ENCODE peak calls at places on chromosomes 3 and 15, in eight cellular contexts. B, T, O, P, C, H, K and V are unnamed samples.

GRCh38 chr3:33758874-33759273 is 39.6 kb upstream of the PDCD6IP start:
- DNase-seq in T (no peak), H (no peak), K (no peak), P (no peak), O (no peak), B (peak), C (no peak), V (no peak)

GRCh38 chr3:104460477-104461406 is 906.0 kb upstream of the ALCAM start:
- DNase-seq in T (no peak), B (peak), O (no peak), C (no peak), H (peak), P (peak), K (no peak), V (no peak)

GRCh38 chr3:60651799-60652198 is 599.5 kb downstream of the FHIT start:
- DNase-seq in C (no peak), O (no peak), K (no peak), P (no peak), B (no peak), H (no peak), T (no peak), V (no peak)

GRCh38 chr15:72445426-72445825 is 28.7 kb upstream of the ARIH1 start:
- DNase-seq in P (no peak), K (no peak), T (no peak), O (no peak), C (peak), H (no peak), B (no peak), V (no peak)

GRCh38 chr3:33006081-33006480 is 54.6 kb downstream of the CCR4 start:
- DNase-seq in T (no peak), P (no peak), C (no peak), B (no peak), K (no peak), H (peak), O (no peak), V (no peak)

GRCh38 chr3:70822777-70823176 is 510.3 kb upstream of the MDFIC2 start:
- DNase-seq in B (no peak), P (no peak), T (no peak), C (no peak), H (no peak), K (no peak), O (no peak), V (no peak)

GRCh38 chr15:68635142-68635541 is 56.3 kb downstream of the CORO2B start:
- DNase-seq in H (no peak), C (peak), P (no peak), T (no peak), O (no peak), B (no peak), K (peak), V (no peak)

GRCh38 chr3:123584284-123584987 is 417 bp downstream of the HACD2 start:
- DNase-seq in C (no peak), H (no peak), T (peak), B (peak), P (no peak), O (peak), K (peak), V (no peak)

GRCh38 chr3:25424238-25425013 is 3.6 kb upstream of the RARB start:
- DNase-seq in C (no peak), T (no peak), H (no peak), K (no peak), P (peak), O (no peak), B (no peak), V (no peak)

GRCh38 chr15:61685513-61685912 is 374.7 kb downstream of the VPS13C start:
- DNase-seq in K (no peak), O (no peak), P (no peak), C (no peak), H (no peak), B (no peak), T (no peak), V (no peak)

GRCh38 chr15:48647963-48648362 is 2.5 kb upstream of the FBN1 start:
- DNase-seq in O (no peak), C (peak), H (no peak), K (no peak), P (no peak), T (no peak), B (peak), V (no peak)

GRCh38 chr15:40859206-40859851 is 14.7 kb downstream of the RHOV start:
- DNase-seq in O (peak), T (no peak), H (peak), B (peak), K (peak), C (peak), P (no peak), V (peak)

GRCh38 chr3:9914559-9915251 is 2.2 kb upstream of the IL17RC start:
- DNase-seq in C (peak), H (no peak), K (no peak), O (no peak), T (no peak), P (no peak), B (no peak), V (no peak)

GRCh38 chr15:75354454-75354853 is 7.6 kb downstream of the NEIL1 start:
- DNase-seq in P (no peak), C (no peak), B (no peak), O (no peak), H (no peak), K (no peak), T (no peak), V (no peak)

GRCh38 chr3:185342458-185343169 is 20.3 kb upstream of the MAP3K13 start:
- DNase-seq in C (no peak), K (no peak), P (no peak), T (no peak), H (no peak), O (no peak), B (no peak), V (no peak)

GRCh38 chr3:134315286-134316106 is 58.8 kb downstream of the AMOTL2 start:
- DNase-seq in C (no peak), B (peak), K (peak), O (peak), H (no peak), P (peak), T (peak), V (peak)

GRCh38 chr3:126816956-126817777 is 113.1 kb downstream of the CHCHD6 start:
- DNase-seq in C (no peak), K (peak), P (no peak), O (no peak), H (peak), B (no peak), T (no peak), V (no peak)

GRCh38 chr15:99956820-99957641 is 223.8 kb upstream of the LYSMD4 start:
- DNase-seq in H (no peak), P (no peak), B (no peak), T (no peak), O (no peak), C (no peak), K (no peak), V (no peak)

GRCh38 chr3:183330881-183331280 is 77.8 kb downstream of the B3GNT5 start:
- DNase-seq in B (no peak), H (peak), T (no peak), C (no peak), P (no peak), K (no peak), O (no peak), V (no peak)

GRCh38 chr15:64596701-64597468 is 136.5 kb downstream of the ZNF609 start:
- DNase-seq in C (peak), O (no peak), T (no peak), B (peak), H (peak), K (no peak), P (peak), V (no peak)

GRCh38 chr3:4894891-4895530 is 84.2 kb upstream of the BHLHE40 start:
- DNase-seq in B (peak), K (no peak), O (no peak), P (no peak), C (no peak), H (no peak), T (no peak), V (no peak)

GRCh38 chr3:126109860-126110235 is 25.9 kb upstream of the SLC41A3 start:
- DNase-seq in P (no peak), C (no peak), O (no peak), B (no peak), H (no peak), K (no peak), T (no peak), V (no peak)

GRCh38 chr3:70078778-70079177 is 79.2 kb downstream of the SAMMSON start:
- DNase-seq in T (no peak), P (no peak), B (no peak), C (no peak), K (no peak), O (no peak), H (no peak), V (no peak)

GRCh38 chr3:8743911-8744310 is 10.3 kb downstream of the CAV3 start:
- DNase-seq in K (no peak), C (no peak), O (no peak), T (no peak), B (no peak), H (no peak), P (no peak), V (no peak)

GRCh38 chr3:13617981-13618380 is 69.1 kb downstream of the FBLN2 start:
- DNase-seq in O (no peak), K (no peak), P (no peak), H (no peak), B (no peak), C (no peak), T (no peak), V (no peak)

GRCh38 chr15:38638841-38639240 is 74.2 kb upstream of the RASGRP1 start:
- DNase-seq in O (no peak), B (no peak), C (no peak), H (no peak), K (no peak), P (no peak), T (no peak), V (no peak)

GRCh38 chr3:56612146-56612545 is 55.2 kb downstream of the CCDC66 start:
- DNase-seq in O (no peak), T (no peak), C (no peak), P (no peak), B (no peak), H (no peak), K (no peak), V (no peak)

GRCh38 chr3:113086506-113087461 is 96.0 kb downstream of the GTPBP8 start:
- DNase-seq in B (no peak), K (no peak), O (no peak), H (no peak), P (no peak), T (no peak), C (no peak), V (no peak)

GRCh38 chr15:71115567-71116351 is 488 bp downstream of the THSD4 start:
- DNase-seq in O (peak), H (no peak), T (no peak), B (peak), P (no peak), K (peak), C (peak), V (no peak)

GRCh38 chr3:138154534-138154933 is 20.2 kb downstream of the DBR1 start:
- DNase-seq in C (no peak), T (no peak), K (no peak), B (no peak), O (no peak), H (no peak), P (no peak), V (no peak)

GRCh38 chr3:48980295-48980694 is 9.7 kb upstream of the P4HTM start:
- DNase-seq in K (no peak), B (no peak), C (no peak), P (no peak), T (no peak), H (no peak), O (no peak), V (no peak)

GRCh38 chr3:128489860-128490649 is 2.9 kb downstream of the GATA2 start:
- DNase-seq in T (no peak), C (peak), K (no peak), P (no peak), H (no peak), B (peak), O (no peak), V (no peak)

GRCh38 chr3:128491071-128491899 is 1.7 kb downstream of the GATA2 start:
- DNase-seq in B (no peak), P (no peak), C (peak), T (no peak), K (no peak), O (no peak), H (no peak), V (no peak)

GRCh38 chr3:128491900-128492352 is 1.1 kb downstream of the GATA2 start:
- DNase-seq in B (peak), O (no peak), K (no peak), C (no peak), H (no peak), T (no peak), P (no peak), V (no peak)

GRCh38 chr3:128488995-128489859 is 3.8 kb downstream of the GATA2 start:
- DNase-seq in O (no peak), K (peak), P (no peak), T (no peak), B (peak), C (peak), H (no peak), V (no peak)

DNA sequence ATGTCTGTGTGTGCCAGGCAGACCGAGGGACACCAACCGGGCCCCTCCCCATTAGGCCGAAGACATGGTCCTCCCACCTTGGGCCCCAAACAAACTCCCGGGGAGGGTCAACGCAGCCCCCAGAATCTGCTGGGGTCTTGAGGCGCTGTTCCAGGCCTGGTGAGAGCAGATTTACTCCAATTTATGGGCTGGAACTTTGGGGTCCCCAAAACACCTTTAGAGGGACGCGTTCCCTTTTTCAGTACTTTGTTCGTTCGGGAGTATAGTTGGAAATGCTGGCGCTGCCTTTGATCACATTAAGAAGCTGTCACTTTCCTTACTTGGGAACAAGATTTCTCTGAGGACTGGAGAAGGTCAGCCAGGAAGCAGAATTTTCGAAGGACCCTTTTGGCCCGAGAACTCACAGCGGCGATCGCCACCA is 2.3 kb downstream of the GATA2 start:
- DNase-seq in P (no peak), T (no peak), C (no peak), O (no peak), H (no peak), K (no peak), B (no peak), V (no peak)
- H3K4me3 ChIP-seq in P (no peak), T (no peak), C (peak), O (peak), H (no peak), K (peak), B (no peak), V (no peak)

GRCh38 chr3:96813134-96813819 is 1.1 kb upstream of the EPHA6 start:
- DNase-seq in B (peak), P (no peak), O (peak), K (peak), T (peak), C (peak), H (peak), V (no peak)
- H3K4me3 ChIP-seq in B (peak), P (peak), O (peak), K (peak), T (peak), C (peak), H (peak), V (peak)

GRCh38 chr3:64264491-64265109 is 39.3 kb upstream of the PRICKLE2 start:
- DNase-seq in K (no peak), T (no peak), B (peak), O (no peak), C (no peak), H (no peak), P (peak), V (no peak)

GRCh38 chr3:64266065-64266874 is 41.0 kb upstream of the PRICKLE2 start:
- DNase-seq in C (no peak), B (peak), O (no peak), P (peak), K (no peak), H (no peak), T (no peak), V (no peak)

GRCh38 chr3:64267774-64268604 is 42.7 kb upstream of the PRICKLE2 start:
- DNase-seq in H (no peak), K (peak), O (peak), B (peak), C (no peak), P (no peak), T (peak), V (no peak)

GRCh38 chr3:64268926-64269325 is 43.7 kb upstream of the PRICKLE2 start:
- DNase-seq in B (no peak), H (no peak), T (no peak), O (no peak), C (no peak), K (peak), P (no peak), V (no peak)

GRCh38 chr3:64266983-64267382 is 41.7 kb upstream of the PRICKLE2 start:
- DNase-seq in K (no peak), B (peak), T (no peak), H (no peak), P (no peak), O (no peak), C (no peak), V (no peak)
- H3K4me3 ChIP-seq in K (peak), B (peak), T (peak), H (no peak), P (peak), O (peak), C (no peak), V (no peak)

DNA sequence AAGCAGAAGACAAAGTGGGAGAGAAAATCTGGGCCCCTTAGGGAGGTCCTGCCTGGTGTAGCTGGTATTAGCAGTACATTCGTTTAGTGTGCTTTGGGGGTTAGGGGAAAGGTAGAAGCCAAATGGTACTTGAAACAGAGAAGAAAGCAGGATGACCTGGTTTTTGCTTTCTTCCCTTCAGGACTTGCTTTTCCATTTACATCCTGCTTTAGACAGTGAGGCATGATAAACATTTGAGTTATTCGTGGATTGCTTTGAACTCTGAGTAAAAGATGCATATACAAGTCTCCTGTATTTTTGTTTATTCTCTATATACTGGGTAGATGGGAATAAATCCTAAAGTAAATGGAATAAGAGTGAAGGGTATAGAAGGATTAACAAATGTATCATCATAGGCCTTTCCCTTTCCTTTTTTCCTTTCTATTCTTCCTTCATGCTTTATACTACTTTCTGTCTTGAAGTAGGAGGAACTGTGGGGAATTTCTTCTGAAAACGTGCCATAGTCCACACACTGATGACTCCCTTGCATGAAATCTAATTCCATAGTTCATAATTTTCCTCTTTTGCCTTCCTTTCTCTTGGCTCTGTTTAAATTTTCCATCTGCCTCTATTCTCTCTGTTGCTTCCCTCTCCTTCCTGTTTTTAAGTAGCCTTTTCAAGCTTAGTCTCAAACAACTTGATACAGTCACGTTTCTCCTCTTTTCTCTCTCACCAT is 139.5 kb upstream of the RBMS3 start:
- DNase-seq in C (no peak), B (no peak), H (no peak), P (no peak), K (no peak), O (no peak), T (no peak), V (no peak)
- H3K4me3 ChIP-seq in C (no peak), B (no peak), H (no peak), P (no peak), K (no peak), O (no peak), T (no peak), V (no peak)